ENCODE peak calls at places on chromosomes 6 and 20, in eight cellular contexts. Y is NB4; K is osteocyte; J is fibroblast of lung; G is cardiac muscle cell; B is ACHN; U is MV-4-11; I is stimulated activated effector memory CD8-positive, alpha-beta T cell treated with anti-CD3 and anti-CD28 coated beads, Interleukin-12 subunit alpha, Interleukin-12 subunit beta, amount 100 ng/mL, for 72 hours. H is an unnamed sample.

GRCh38 chr20:3405696-3406358 is 1.6 kb downstream of the DNAAF9 start:
- DNase-seq in Y (peak; percentile 11), K (no peak), J (peak; percentile 5), G (no peak), B (no peak), U (no peak), I (no peak), H (no peak)

GRCh38 chr20:8431538-8432434 is 299.7 kb downstream of the PLCB1 start:
- DNase-seq in Y (no peak), K (no peak), J (no peak), G (peak; percentile 4), B (no peak), U (no peak), I (no peak), H (no peak)

GRCh38 chr6:44010411-44011349 is 116.6 kb downstream of the MRPL14 start:
- DNase-seq in Y (peak; percentile 95), K (peak; percentile 90), J (peak; percentile 98), G (peak; percentile 74), B (peak; percentile 98), U (peak; percentile 91), I (no peak), H (no peak)

GRCh38 chr6:157013649-157014365 is 236.6 kb downstream of the ARID1B start:
- DNase-seq in Y (no peak), K (no peak), J (no peak), G (no peak), B (no peak), U (no peak), I (no peak), H (no peak)

GRCh38 chr6:20640181-20640580 is 105.9 kb downstream of the CDKAL1 start:
- DNase-seq in Y (no peak), K (no peak), J (no peak), G (no peak), B (no peak), U (no peak), I (no peak), H (no peak)

GRCh38 chr6:101682937-101683336 is 289.4 kb downstream of the GRIK2 start:
- DNase-seq in Y (no peak), K (no peak), J (no peak), G (no peak), B (no peak), U (no peak), I (no peak), H (no peak)

GRCh38 chr6:161038229-161039003 is 46.8 kb downstream of the MAP3K4 start:
- DNase-seq in Y (no peak), K (no peak), J (peak; percentile 92), G (no peak), B (peak; percentile 78), U (no peak), I (no peak), H (no peak)

GRCh38 chr6:7914991-7915789 is 4.6 kb upstream of the TXNDC5 start:
- DNase-seq in Y (peak; percentile 99), K (no peak), J (peak; percentile 62), G (no peak), B (no peak), U (peak; percentile 84), I (no peak), H (peak; percentile 79)

GRCh38 chr6:43999628-44000027 is 127.6 kb downstream of the MRPL14 start:
- DNase-seq in Y (no peak), K (no peak), J (no peak), G (no peak), B (no peak), U (no peak), I (no peak), H (no peak)

GRCh38 chr20:44083220-44083933 is 103.6 kb downstream of the JPH2 start:
- DNase-seq in Y (no peak), K (no peak), J (peak; percentile 17), G (no peak), B (no peak), U (no peak), I (no peak), H (no peak)

GRCh38 chr6:85551264-85551663 is 42.4 kb downstream of the SNX14 start:
- DNase-seq in Y (peak; percentile 16), K (no peak), J (no peak), G (no peak), B (no peak), U (peak; percentile 16), I (no peak), H (no peak)

GRCh38 chr6:135506270-135506997 is 8.9 kb upstream of the AHI1 start:
- DNase-seq in Y (peak; percentile 68), K (no peak), J (peak; percentile 85), G (peak; percentile 51), B (peak; percentile 48), U (peak; percentile 36), I (no peak), H (peak; percentile 13)